ENCODE peak calls at places on chromosomes 5 and 9, in five cellular contexts. I is pancreas, R is breast epithelium, X is PC-3, B is adipocyte. Z is an unnamed sample. For H3K36me3, H3K4me1 and H3K27me3, the result is how much of the 10 kb centered on the place peaks cover.

GRCh38 chr5:55031492-55031891 is 7.4 kb downstream of the GZMK start:
- DNase-seq in I (no peak), R (no peak), X (no peak), B (no peak), Z (no peak)

GRCh38 chr9:82934949-82935348 is 128.0 kb downstream of the RASEF start:
- DNase-seq in I (no peak), R (no peak), X (peak), B (peak), Z (no peak)

GRCh38 chr5:13427859-13428557 is 516.5 kb downstream of the DNAH5 start:
- DNase-seq in X (peak), I (no peak), B (no peak), R (no peak), Z (no peak)

GRCh38 chr9:83584995-83585394 is 37.9 kb upstream of the IDNK start:
- DNase-seq in B (no peak), I (no peak), X (no peak), R (no peak), Z (no peak)

GRCh38 chr5:176836811-176837706 is 26.7 kb downstream of the UNC5A start:
- DNase-seq in B (no peak), R (no peak), X (no peak), I (no peak), Z (no peak)

GRCh38 chr9:118991366-118992285 is 377.6 kb downstream of the BRINP1 start:
- DNase-seq in B (no peak), R (no peak), I (no peak), X (no peak), Z (no peak)

GRCh38 chr5:148084269-148084668 is 20.5 kb downstream of the SPINK5 start:
- DNase-seq in B (no peak), R (no peak), X (no peak), I (no peak), Z (no peak)

GRCh38 chr5:38384396-38384795 is 126.0 kb downstream of the EGFLAM start:
- DNase-seq in I (no peak), B (no peak), R (no peak), X (no peak), Z (no peak)

GRCh38 chr9:113525831-113526230 is 62.3 kb downstream of the RGS3 start:
- DNase-seq in B (no peak), R (no peak), X (no peak), I (no peak), Z (no peak)

GRCh38 chr5:79486116-79486515 is 27.8 kb downstream of the HOMER1 start:
- DNase-seq in I (no peak), X (no peak), R (no peak), B (no peak), Z (no peak)

DNA sequence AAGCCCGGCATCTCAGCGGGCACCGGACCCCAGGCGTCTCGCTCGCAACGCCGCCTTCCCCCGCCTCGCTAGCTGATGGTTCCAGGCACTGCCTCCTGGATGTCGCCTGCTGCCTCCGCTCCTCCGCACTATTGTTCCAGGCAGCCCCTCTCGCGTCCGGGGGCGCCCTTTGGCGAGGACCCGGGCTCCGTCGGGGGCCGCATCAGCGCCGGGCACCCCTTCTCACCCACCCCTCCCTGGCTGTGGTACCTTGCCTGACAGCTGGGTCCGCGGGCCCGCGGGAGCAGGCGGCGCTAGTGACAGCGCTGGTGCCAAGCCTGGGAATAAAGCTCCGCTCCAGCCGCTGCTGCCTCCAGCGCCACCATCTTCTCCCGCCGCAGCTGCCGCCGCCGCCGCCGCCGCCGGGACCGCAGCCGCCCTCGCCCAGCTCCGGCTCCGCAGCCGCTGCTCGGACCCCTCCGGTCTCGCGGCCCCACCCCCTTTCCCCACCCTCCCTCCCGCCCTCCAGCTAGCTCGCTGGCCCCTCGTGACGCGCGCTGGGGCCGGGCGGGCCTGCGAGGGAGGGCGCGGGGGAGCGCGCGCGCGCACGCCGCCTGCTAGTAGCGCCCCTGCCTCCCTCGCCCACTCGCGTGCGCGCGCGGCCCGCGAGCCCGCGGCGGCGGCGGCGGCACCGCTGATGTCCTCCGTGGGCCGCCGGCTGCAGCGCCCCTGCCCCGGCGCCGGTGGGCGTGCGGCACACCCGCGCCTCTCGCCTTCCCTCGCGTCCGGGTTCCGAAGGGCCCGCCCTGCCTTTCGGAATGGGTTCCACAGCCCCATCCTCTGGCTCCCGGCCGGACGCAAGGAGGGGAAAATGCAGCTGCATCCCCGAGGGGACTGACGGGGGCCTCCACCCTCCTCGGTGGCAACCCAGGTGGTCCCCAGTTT is at the start of gene APBA1:
- DNase-seq in I (peak), R (peak), X (no peak), B (peak), Z (peak)
- H3K36me3 ChIP-seq in I (under half), R (under half), X (under half), B (under half), Z (under half)

GRCh38 chr5:140344683-140345423 is 1.6 kb downstream of the HBEGF start:
- DNase-seq in X (peak), B (no peak), I (no peak), R (no peak), Z (no peak)
- H3K4me1 ChIP-seq in X (half or more), B (under half), I (under half), R (under half), Z (under half)

DNA sequence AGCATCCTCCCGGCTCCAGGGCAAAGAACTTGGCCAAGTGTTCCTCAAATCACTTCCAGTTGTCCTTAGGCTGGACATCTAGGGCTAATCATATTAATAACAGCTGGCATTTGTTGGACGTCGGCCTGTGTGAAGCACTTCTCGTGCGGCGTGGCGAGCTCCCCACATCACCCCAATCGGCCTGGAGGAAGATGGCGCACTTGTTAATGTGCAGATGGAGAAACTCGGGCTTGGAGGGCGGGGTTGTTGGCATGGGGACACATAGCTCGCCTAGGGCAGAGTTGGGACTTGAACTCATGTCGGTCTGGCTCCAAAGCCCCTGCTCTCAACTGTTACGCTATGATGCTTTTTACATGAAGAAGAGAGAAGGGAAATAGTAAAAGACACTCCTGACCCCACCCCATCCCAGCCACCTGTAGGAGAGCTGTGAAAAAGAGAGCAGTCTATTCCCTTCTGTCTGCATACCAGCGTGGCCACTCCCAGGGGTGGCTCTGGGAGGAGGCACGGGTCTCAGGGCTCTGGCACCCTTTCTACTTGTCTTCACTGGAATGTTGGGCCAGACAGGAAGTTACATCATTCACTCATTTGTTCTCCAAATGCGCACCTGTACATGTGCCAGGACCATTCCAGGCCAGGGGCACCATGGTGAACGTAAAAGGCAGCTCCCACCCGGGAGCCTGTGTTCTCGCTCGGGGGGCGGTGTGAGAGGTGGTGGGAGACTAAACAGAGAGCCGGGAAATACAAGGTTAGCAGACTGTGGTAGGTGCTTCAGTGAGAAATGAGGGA is 12.8 kb upstream of the NUP214 start:
- DNase-seq in B (no peak), X (no peak), R (peak), I (no peak), Z (no peak)
- H3K27me3 ChIP-seq in B (under half), X (under half), R (under half), I (under half), Z (under half)

GRCh38 chr9:98096091-98096490 is 22.9 kb downstream of the TRIM14 start:
- DNase-seq in B (no peak), X (no peak), I (no peak), R (no peak), Z (no peak)
- H3K36me3 ChIP-seq in B (under half), X (under half), I (under half), R (under half), Z (under half)

GRCh38 chr5:154766558-154767281 is 11.5 kb downstream of the LARP1 start:
- DNase-seq in B (no peak), R (no peak), X (no peak), I (no peak), Z (no peak)

GRCh38 chr5:154762700-154763099 is 7.5 kb downstream of the LARP1 start:
- DNase-seq in B (no peak), R (no peak), I (no peak), X (no peak), Z (no peak)

GRCh38 chr5:154767537-154767936 is 12.4 kb downstream of the LARP1 start:
- DNase-seq in B (no peak), R (no peak), X (no peak), I (no peak), Z (no peak)

GRCh38 chr5:154765396-154765925 is 10.3 kb downstream of the LARP1 start:
- DNase-seq in X (no peak), R (no peak), B (no peak), I (peak), Z (no peak)

DNA sequence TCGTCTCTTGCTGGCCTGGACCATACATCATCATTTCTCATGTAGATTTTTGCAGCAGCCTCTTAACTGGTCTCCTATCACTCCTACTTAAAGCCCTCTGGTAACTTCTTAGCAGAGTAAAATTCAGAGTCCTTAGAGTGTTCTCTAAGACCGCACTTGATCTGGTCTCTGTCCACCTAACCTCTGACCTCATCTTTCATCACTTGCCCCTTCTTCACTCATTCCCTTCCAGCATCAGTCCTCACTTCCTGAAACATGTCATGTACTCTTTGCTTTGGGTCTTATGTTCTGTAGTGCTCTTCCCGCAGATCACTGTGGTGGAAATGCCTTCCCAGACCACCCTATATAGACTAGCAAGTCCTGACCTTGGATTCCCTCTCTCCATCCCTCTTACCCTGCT is 9.8 kb downstream of the LARP1 start:
- DNase-seq in R (no peak), I (no peak), B (no peak), X (no peak), Z (no peak)
- H3K4me1 ChIP-seq in R (under half), I (under half), B (half or more), X (under half), Z (under half)

GRCh38 chr5:140038373-140038957 is 4.6 kb downstream of the NRG2 start:
- DNase-seq in B (peak), R (no peak), X (no peak), I (no peak), Z (no peak)
- H3K27me3 ChIP-seq in B (under half), R (under half), X (under half), I (under half), Z (under half)